ENCODE peak calls at places on chromosomes 16 and 17, in seven cellular contexts. E is transverse colon, S is body of pancreas, Z is NB4, D is stomach, B is GM12878, W is tibial nerve. R is an unnamed sample.

GRCh38 chr17:44081681-44082080 is 11.1 kb downstream of the G6PC3 start:
- DNase-seq in E (no peak), Z (no peak), S (no peak), B (no peak), W (no peak), D (no peak), R (no peak)

GRCh38 chr16:10828851-10829331 is 10.3 kb upstream of the TVP23A start:
- DNase-seq in Z (no peak), S (peak; percentile 98), B (no peak), W (peak; percentile 84), E (peak; percentile 86), D (peak; percentile 97), R (no peak)

GRCh38 chr17:79065105-79065670 is 9.4 kb upstream of the ENGASE start:
- DNase-seq in W (no peak), D (peak; percentile 57), Z (peak; percentile 57), E (peak; percentile 75), S (no peak), B (no peak), R (no peak)

GRCh38 chr17:82849076-82849945 is 9.5 kb upstream of the ZNF750 start:
- DNase-seq in Z (no peak), B (no peak), E (no peak), W (no peak), S (no peak), D (no peak), R (no peak)

GRCh38 chr16:57504001-57504400 is 17.7 kb upstream of the DOK4 start:
- DNase-seq in S (no peak), W (no peak), E (no peak), B (no peak), D (no peak), Z (no peak), R (no peak)

GRCh38 chr16:26952411-26952810 is 114.3 kb upstream of the C16orf82 start:
- DNase-seq in S (no peak), Z (no peak), B (no peak), W (no peak), E (no peak), D (no peak), R (no peak)

GRCh38 chr16:67857547-67858233 is 10.2 kb upstream of the CENPT start:
- DNase-seq in Z (peak; percentile 30), B (no peak), S (peak; percentile 87), D (peak; percentile 65), E (peak; percentile 75), W (peak; percentile 70), R (no peak)

GRCh38 chr17:823501-823902 is 41.3 kb downstream of the MRM3 start:
- DNase-seq in D (no peak), W (no peak), Z (no peak), E (no peak), S (no peak), B (peak; percentile 52), R (no peak)

GRCh38 chr16:13909872-13910303 is 10.1 kb upstream of the ERCC4 start:
- DNase-seq in D (peak; percentile 87), B (no peak), S (peak; percentile 95), Z (no peak), E (no peak), W (no peak), R (no peak)

GRCh38 chr16:88002211-88002610 is 51.0 kb downstream of the BANP start:
- DNase-seq in Z (no peak), E (no peak), B (no peak), D (peak; percentile 13), S (no peak), W (no peak), R (no peak)

GRCh38 chr17:42421479-42422332 is 1.4 kb downstream of the CAVIN1 start:
- DNase-seq in Z (peak; percentile 35), D (peak; percentile 28), S (no peak), B (no peak), E (no peak), W (no peak), R (no peak)

GRCh38 chr16:83652898-83653297 is 154.9 kb upstream of the HSBP1 start:
- DNase-seq in Z (peak; percentile 49), W (no peak), S (no peak), E (no peak), B (no peak), D (no peak), R (no peak)

GRCh38 chr16:6891486-6891885 is 441.2 kb upstream of the RBFOX1 start:
- DNase-seq in B (no peak), D (no peak), S (no peak), W (no peak), Z (no peak), E (no peak), R (no peak)

GRCh38 chr17:10197721-10198508 is 491 bp downstream of the GAS7 start:
- DNase-seq in B (no peak), S (no peak), W (no peak), E (no peak), Z (peak; percentile 50), D (no peak), R (no peak)

GRCh38 chr16:68275611-68276191 is 11.4 kb downstream of the SLC7A6 start:
- DNase-seq in W (no peak), B (peak; percentile 96), S (no peak), D (no peak), Z (peak; percentile 64), E (no peak), R (no peak)

GRCh38 chr16:72198021-72198420 is 26.1 kb upstream of the PMFBP1 start:
- DNase-seq in B (no peak), W (peak; percentile 86), D (no peak), E (no peak), S (peak; percentile 57), Z (no peak), R (no peak)

GRCh38 chr17:72462814-72463213 is 342.0 kb downstream of the SOX9 start:
- DNase-seq in B (no peak), S (no peak), D (no peak), W (no peak), E (no peak), Z (no peak), R (no peak)

GRCh38 chr17:64554028-64554637 is 47.4 kb downstream of the CEP95 start:
- DNase-seq in B (no peak), Z (no peak), E (no peak), S (no peak), W (no peak), D (no peak), R (no peak)

GRCh38 chr16:30397056-30397455 is 1.8 kb downstream of the ZNF48 start:
- DNase-seq in Z (no peak), S (no peak), W (no peak), E (no peak), D (no peak), B (no peak), R (no peak)

GRCh38 chr16:23694707-23695373 is 16.2 kb downstream of the PLK1 start:
- DNase-seq in S (no peak), B (no peak), D (no peak), E (no peak), Z (no peak), W (no peak), R (no peak)

GRCh38 chr16:22092143-22092933 is at the start of gene VWA3A:
- DNase-seq in D (no peak), Z (no peak), E (no peak), S (peak; percentile 39), W (no peak), B (no peak), R (no peak)

GRCh38 chr17:46911311-46911710 is 11.6 kb upstream of the GOSR2 start:
- DNase-seq in S (no peak), D (no peak), E (no peak), B (no peak), Z (no peak), W (no peak), R (no peak)

GRCh38 chr17:44014437-44015172 is at the start of gene TMEM101:
- DNase-seq in W (peak; percentile 90), B (peak; percentile 74), E (peak; percentile 91), D (peak; percentile 92), Z (peak; percentile 93), S (peak; percentile 92), R (peak; percentile 42)

GRCh38 chr17:77472837-77473214 is 332.1 kb downstream of the SEC14L1 start:
- DNase-seq in W (no peak), Z (peak; percentile 37), B (no peak), S (no peak), D (no peak), E (no peak), R (no peak)

GRCh38 chr17:77345260-77345910 is 204.6 kb downstream of the SEC14L1 start:
- DNase-seq in E (no peak), Z (no peak), D (peak; percentile 14), W (no peak), S (no peak), B (no peak), R (no peak)

GRCh38 chr17:76268015-76268749 is 3.0 kb downstream of the UBALD2 start:
- DNase-seq in W (peak; percentile 83), Z (peak; percentile 95), E (peak; percentile 84), S (peak; percentile 62), D (peak; percentile 74), B (peak; percentile 76), R (no peak)

DNA sequence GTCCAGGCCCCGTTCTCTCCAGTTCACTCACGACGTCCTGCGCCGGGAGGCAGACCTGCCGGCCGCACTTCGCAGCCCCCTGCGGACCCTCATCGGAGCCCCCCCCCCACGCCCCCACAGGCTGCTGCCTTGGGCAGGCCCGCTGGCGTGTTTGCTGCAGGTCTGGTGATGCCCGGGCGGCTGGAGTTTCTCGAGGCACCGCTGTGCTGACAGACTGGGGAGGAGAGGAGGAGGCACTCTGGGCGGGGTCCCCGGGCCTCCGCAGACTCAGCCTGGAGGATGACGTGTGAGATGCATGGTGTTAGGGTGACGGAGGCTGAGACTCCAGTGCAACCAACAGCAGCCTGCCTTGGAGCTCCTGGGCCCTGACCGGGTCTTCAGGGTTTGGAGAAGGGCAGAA is 24.1 kb downstream of the BAIAP2 start:
- DNase-seq in S (no peak), E (no peak), Z (no peak), D (no peak), B (no peak), W (no peak), R (no peak)
- TF ChIP-seq CTCF in S (no peak), E (no peak), Z (no peak), D (no peak), B (no peak), W (no peak), R (no peak)

GRCh38 chr16:65476556-65476955 is 354.7 kb upstream of the CDH11 start:
- DNase-seq in W (no peak), D (no peak), S (no peak), B (no peak), E (no peak), Z (no peak), R (no peak)
- TF ChIP-seq POLR2A in W (no peak), D (no peak), S (no peak), B (no peak), E (no peak), Z (no peak), R (no peak)

DNA sequence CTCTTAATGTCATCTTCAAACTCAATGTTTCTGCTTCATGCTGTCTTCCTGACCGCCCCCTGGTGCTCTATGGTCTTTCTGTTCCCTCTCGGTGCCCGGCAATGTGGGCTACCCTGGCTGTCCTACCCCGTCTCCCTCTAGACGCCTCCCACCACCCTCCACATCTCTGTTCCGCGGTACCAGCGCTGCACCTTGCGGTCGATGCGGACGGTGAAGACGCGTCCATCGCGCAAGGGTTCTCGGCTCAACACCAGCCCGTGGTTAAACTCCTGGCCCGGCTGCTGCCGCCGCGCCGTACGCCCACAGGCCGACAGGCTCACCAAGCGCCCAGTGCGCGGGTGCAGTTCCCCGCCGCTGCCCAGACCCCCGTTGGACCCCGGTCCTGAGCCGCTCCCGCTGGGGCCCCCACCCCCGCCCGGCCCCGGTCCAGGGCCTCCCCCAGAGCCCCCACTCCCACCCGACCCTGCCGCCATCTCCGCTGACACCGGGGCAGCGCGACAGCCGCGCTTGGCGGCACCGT is at the start of gene NEURL4:
- DNase-seq in B (no peak), Z (no peak), W (no peak), D (no peak), E (no peak), S (no peak), R (no peak)
- TF ChIP-seq CTCF in B (no peak), Z (no peak), W (no peak), D (no peak), E (no peak), S (no peak), R (no peak)

GRCh38 chr16:15642557-15643452 is at the start of gene MARF1:
- DNase-seq in E (peak; percentile 100), S (peak; percentile 99), B (peak; percentile 78), Z (peak; percentile 96), W (peak; percentile 98), D (peak; percentile 99), R (peak; percentile 91)
- TF ChIP-seq POLR2A in E (peak; percentile 99), S (peak; percentile 98), B (peak; percentile 71), Z (peak; percentile 97), W (peak; percentile 100), D (peak; percentile 93), R (peak; percentile 93)